ENCODE peak calls at places on chromosomes 11 and 22, in seven cellular contexts. One of them, this sample, is unnamed.

GRCh38 chr22:22811016-22812009 is 76.3 kb upstream of the IGLL5 start:
- DNase-seq in left lung: no peak
- DNase-seq in astrocyte of the spinal cord: no peak
- DNase-seq in AG09309: no peak
- DNase-seq in GM12865: no peak
- DNase-seq in fibroblast of the aortic adventitia: no peak
- DNase-seq in AG10803: no peak
- DNase-seq in this sample: no peak

GRCh38 chr11:61963282-61964057 is 4.0 kb downstream of the FTH1 start:
- DNase-seq in left lung: peak; percentile 61
- DNase-seq in astrocyte of the spinal cord: no peak
- DNase-seq in AG09309: no peak
- DNase-seq in GM12865: peak; percentile 72
- DNase-seq in fibroblast of the aortic adventitia: no peak
- DNase-seq in AG10803: peak; percentile 83
- DNase-seq in this sample: peak; percentile 90

GRCh38 chr22:49547751-49548239 is 279.9 kb downstream of the BRD1 start:
- DNase-seq in left lung: peak; percentile 4
- DNase-seq in astrocyte of the spinal cord: no peak
- DNase-seq in AG09309: no peak
- DNase-seq in GM12865: no peak
- DNase-seq in fibroblast of the aortic adventitia: no peak
- DNase-seq in AG10803: no peak
- DNase-seq in this sample: no peak

GRCh38 chr11:70930215-70930614 is 322.2 kb downstream of the SHANK2 start:
- DNase-seq in left lung: no peak
- DNase-seq in astrocyte of the spinal cord: no peak
- DNase-seq in AG09309: no peak
- DNase-seq in GM12865: no peak
- DNase-seq in fibroblast of the aortic adventitia: no peak
- DNase-seq in AG10803: no peak
- DNase-seq in this sample: no peak

GRCh38 chr11:45089251-45089650 is 57.2 kb upstream of the PRDM11 start:
- DNase-seq in left lung: peak; percentile 67
- DNase-seq in astrocyte of the spinal cord: peak; percentile 84
- DNase-seq in AG09309: peak; percentile 95
- DNase-seq in GM12865: no peak
- DNase-seq in fibroblast of the aortic adventitia: peak; percentile 99
- DNase-seq in AG10803: peak; percentile 100
- DNase-seq in this sample: peak; percentile 98

GRCh38 chr11:109422755-109423113 is 744 bp downstream of the C11orf87 start:
- DNase-seq in left lung: no peak
- DNase-seq in astrocyte of the spinal cord: peak; percentile 51
- DNase-seq in AG09309: no peak
- DNase-seq in GM12865: no peak
- DNase-seq in fibroblast of the aortic adventitia: no peak
- DNase-seq in AG10803: peak; percentile 43
- DNase-seq in this sample: peak; percentile 17

GRCh38 chr22:43467171-43467570 is 55.4 kb downstream of the MPPED1 start:
- DNase-seq in left lung: no peak
- DNase-seq in astrocyte of the spinal cord: no peak
- DNase-seq in AG09309: no peak
- DNase-seq in GM12865: no peak
- DNase-seq in fibroblast of the aortic adventitia: no peak
- DNase-seq in AG10803: no peak
- DNase-seq in this sample: no peak

GRCh38 chr11:2678396-2678795 is 21.4 kb downstream of the KCNQ1OT1 start:
- DNase-seq in left lung: no peak
- DNase-seq in astrocyte of the spinal cord: no peak
- DNase-seq in AG09309: no peak
- DNase-seq in GM12865: no peak
- DNase-seq in fibroblast of the aortic adventitia: no peak
- DNase-seq in AG10803: no peak
- DNase-seq in this sample: no peak

GRCh38 chr22:36180038-36180880 is 19.7 kb upstream of the APOL3 start:
- DNase-seq in left lung: peak; percentile 81
- DNase-seq in astrocyte of the spinal cord: peak; percentile 33
- DNase-seq in AG09309: no peak
- DNase-seq in GM12865: peak; percentile 84
- DNase-seq in fibroblast of the aortic adventitia: peak; percentile 78
- DNase-seq in AG10803: peak; percentile 61
- DNase-seq in this sample: peak; percentile 80

GRCh38 chr11:2789791-2790580 is 90.2 kb upstream of the KCNQ1OT1 start:
- DNase-seq in left lung: peak; percentile 14
- DNase-seq in astrocyte of the spinal cord: no peak
- DNase-seq in AG09309: no peak
- DNase-seq in GM12865: no peak
- DNase-seq in fibroblast of the aortic adventitia: no peak
- DNase-seq in AG10803: no peak
- DNase-seq in this sample: no peak

GRCh38 chr22:19143967-19144400 is 467 bp downstream of the ESS2 start:
- DNase-seq in left lung: no peak
- DNase-seq in astrocyte of the spinal cord: no peak
- DNase-seq in AG09309: no peak
- DNase-seq in GM12865: peak; percentile 47
- DNase-seq in fibroblast of the aortic adventitia: peak; percentile 8
- DNase-seq in AG10803: peak; percentile 15
- DNase-seq in this sample: no peak

GRCh38 chr11:26958650-26959049 is 35.3 kb upstream of the FIBIN start:
- DNase-seq in left lung: no peak
- DNase-seq in astrocyte of the spinal cord: no peak
- DNase-seq in AG09309: no peak
- DNase-seq in GM12865: no peak
- DNase-seq in fibroblast of the aortic adventitia: no peak
- DNase-seq in AG10803: no peak
- DNase-seq in this sample: no peak

DNA sequence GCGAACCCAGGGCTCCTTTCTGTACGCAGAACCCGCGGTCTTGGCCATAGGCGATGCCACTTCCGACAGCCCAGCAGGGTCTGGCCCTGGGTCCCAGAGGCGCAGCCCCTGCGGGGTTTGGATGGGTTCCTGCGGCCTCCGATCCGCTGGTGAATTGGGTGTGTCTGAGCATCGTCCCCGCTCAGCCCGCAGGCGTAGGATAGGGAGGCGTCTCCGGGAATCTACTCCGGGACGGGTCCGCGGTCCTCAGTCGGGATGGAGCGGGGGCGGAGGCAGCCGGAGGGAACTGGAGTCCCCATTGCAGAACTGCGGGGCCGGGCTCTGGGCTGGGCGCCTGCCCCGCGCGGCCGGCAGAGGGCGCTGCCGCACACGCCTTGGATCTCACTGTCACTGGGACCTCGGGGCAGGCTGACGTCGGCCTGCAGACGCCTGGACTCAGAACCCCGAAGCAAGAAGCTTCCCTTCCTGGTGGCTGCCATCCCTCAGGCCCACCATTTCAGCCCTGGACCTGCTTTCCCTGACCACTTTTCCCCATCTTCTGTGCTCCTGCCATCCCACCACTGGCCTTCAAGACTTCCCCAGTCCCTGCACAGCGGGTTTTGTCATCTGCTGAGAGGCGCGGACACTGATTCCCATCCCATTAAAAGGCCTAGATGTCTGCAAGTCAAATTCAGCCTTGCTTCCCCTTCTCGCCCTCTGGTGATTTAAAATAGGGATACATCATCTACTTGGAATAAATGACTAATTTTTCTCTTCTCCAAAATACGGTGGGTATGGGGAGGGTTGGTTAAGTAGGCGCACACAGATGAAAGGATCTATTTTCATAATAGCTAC is 38.3 kb upstream of the CREB3L1 start:
- DNase-seq in left lung: peak; percentile 89
- DNase-seq in astrocyte of the spinal cord: peak; percentile 86
- DNase-seq in AG09309: peak; percentile 38
- DNase-seq in GM12865: peak; percentile 84
- DNase-seq in fibroblast of the aortic adventitia: peak; percentile 84
- DNase-seq in AG10803: peak; percentile 85
- DNase-seq in this sample: peak; percentile 90
- H3K4me3 ChIP-seq in left lung: peak overlapping the region; percentile 58
- H3K4me3 ChIP-seq in astrocyte of the spinal cord: peak overlapping the region; percentile 42
- H3K4me3 ChIP-seq in AG09309: peak overlapping the region; percentile 60
- H3K4me3 ChIP-seq in GM12865: peak overlapping the region; percentile 31
- H3K4me3 ChIP-seq in fibroblast of the aortic adventitia: peak overlapping the region; percentile 67
- H3K4me3 ChIP-seq in AG10803: peak overlapping the region; percentile 61
- H3K4me3 ChIP-seq in this sample: peak overlapping the region; percentile 66

GRCh38 chr11:78635814-78636506 is 61.3 kb upstream of the NARS2 start:
- DNase-seq in left lung: no peak
- DNase-seq in astrocyte of the spinal cord: no peak
- DNase-seq in AG09309: no peak
- DNase-seq in GM12865: no peak
- DNase-seq in fibroblast of the aortic adventitia: no peak
- DNase-seq in AG10803: no peak
- DNase-seq in this sample: no peak

GRCh38 chr11:78633516-78634310 is 59.0 kb upstream of the NARS2 start:
- DNase-seq in left lung: no peak
- DNase-seq in astrocyte of the spinal cord: no peak
- DNase-seq in AG09309: no peak
- DNase-seq in GM12865: no peak
- DNase-seq in fibroblast of the aortic adventitia: no peak
- DNase-seq in AG10803: no peak
- DNase-seq in this sample: no peak

GRCh38 chr11:78630155-78630554 is 55.5 kb upstream of the NARS2 start:
- DNase-seq in left lung: no peak
- DNase-seq in astrocyte of the spinal cord: no peak
- DNase-seq in AG09309: no peak
- DNase-seq in GM12865: no peak
- DNase-seq in fibroblast of the aortic adventitia: no peak
- DNase-seq in AG10803: no peak
- DNase-seq in this sample: no peak

DNA sequence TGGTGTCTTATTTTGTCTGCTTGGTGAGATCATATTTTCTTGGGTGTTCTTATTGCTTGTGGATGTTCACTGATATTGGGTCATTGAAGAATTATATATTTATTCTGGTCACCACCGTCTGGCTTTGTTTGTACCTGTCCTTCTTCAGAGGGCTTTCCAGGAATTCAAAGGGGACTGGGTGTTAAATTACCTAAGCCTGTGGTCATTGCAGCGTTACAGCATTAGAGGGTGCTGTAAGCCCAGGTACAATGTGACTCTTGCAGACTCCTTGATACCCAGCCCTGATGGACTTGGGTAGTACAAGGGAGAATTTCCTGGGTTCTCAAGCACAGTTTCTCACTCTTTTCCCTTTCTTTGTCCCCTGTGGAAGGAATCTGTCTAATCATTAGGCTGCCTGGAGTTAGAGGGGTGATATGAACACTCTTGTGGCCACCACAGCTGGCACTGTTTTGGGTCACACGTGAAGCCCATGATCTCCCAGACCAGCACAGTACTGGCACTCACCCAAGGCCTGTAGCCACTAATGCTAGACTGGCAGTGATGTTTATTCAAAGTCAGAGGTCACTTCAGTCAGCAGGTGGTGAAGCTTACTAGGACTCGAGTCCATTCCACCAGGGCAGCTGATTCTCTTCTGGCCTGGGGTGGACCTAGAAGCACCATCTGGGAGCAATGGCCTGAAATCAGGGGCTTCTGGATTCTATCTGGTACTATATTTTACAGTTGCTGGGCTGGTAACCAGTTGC is 56.1 kb upstream of the NARS2 start:
- DNase-seq in left lung: no peak
- DNase-seq in astrocyte of the spinal cord: no peak
- DNase-seq in AG09309: no peak
- DNase-seq in GM12865: no peak
- DNase-seq in fibroblast of the aortic adventitia: no peak
- DNase-seq in AG10803: no peak
- DNase-seq in this sample: no peak
- TF ChIP-seq CTCF in left lung: no peak
- TF ChIP-seq CTCF in astrocyte of the spinal cord: no peak
- TF ChIP-seq CTCF in AG09309: no peak
- TF ChIP-seq CTCF in GM12865: no peak
- TF ChIP-seq CTCF in fibroblast of the aortic adventitia: peak; percentile 3
- TF ChIP-seq CTCF in AG10803: no peak
- TF ChIP-seq CTCF in this sample: no peak

GRCh38 chr11:66957971-66958231 is 282 bp downstream of the PC start:
- DNase-seq in left lung: no peak
- DNase-seq in astrocyte of the spinal cord: no peak
- DNase-seq in AG09309: no peak
- DNase-seq in GM12865: no peak
- DNase-seq in fibroblast of the aortic adventitia: no peak
- DNase-seq in AG10803: no peak
- DNase-seq in this sample: no peak

GRCh38 chr11:66958232-66958955 is at the start of gene PC:
- DNase-seq in left lung: peak; percentile 99
- DNase-seq in astrocyte of the spinal cord: peak; percentile 100
- DNase-seq in AG09309: peak; percentile 99
- DNase-seq in GM12865: peak; percentile 99
- DNase-seq in fibroblast of the aortic adventitia: peak; percentile 100
- DNase-seq in AG10803: peak; percentile 100
- DNase-seq in this sample: peak; percentile 100

GRCh38 chr11:66962247-66962646 is 4.1 kb upstream of the PC start:
- DNase-seq in left lung: no peak
- DNase-seq in astrocyte of the spinal cord: no peak
- DNase-seq in AG09309: no peak
- DNase-seq in GM12865: no peak
- DNase-seq in fibroblast of the aortic adventitia: no peak
- DNase-seq in AG10803: no peak
- DNase-seq in this sample: no peak

GRCh38 chr11:66956689-66957290 is 1.4 kb downstream of the PC start:
- DNase-seq in left lung: peak; percentile 49
- DNase-seq in astrocyte of the spinal cord: peak; percentile 87
- DNase-seq in AG09309: no peak
- DNase-seq in GM12865: no peak
- DNase-seq in fibroblast of the aortic adventitia: peak; percentile 58
- DNase-seq in AG10803: peak; percentile 61
- DNase-seq in this sample: peak; percentile 60

GRCh38 chr11:66958956-66959274 is 732 bp upstream of the PC start:
- DNase-seq in left lung: no peak
- DNase-seq in astrocyte of the spinal cord: no peak
- DNase-seq in AG09309: no peak
- DNase-seq in GM12865: peak; percentile 14
- DNase-seq in fibroblast of the aortic adventitia: no peak
- DNase-seq in AG10803: no peak
- DNase-seq in this sample: no peak
- H3K4me3 ChIP-seq in left lung: peak overlapping the region; percentile 56
- H3K4me3 ChIP-seq in astrocyte of the spinal cord: peak overlapping the region; percentile 24
- H3K4me3 ChIP-seq in AG09309: peak overlapping the region; percentile 9
- H3K4me3 ChIP-seq in GM12865: peak overlapping the region; percentile 51
- H3K4me3 ChIP-seq in fibroblast of the aortic adventitia: peak overlapping the region; percentile 61
- H3K4me3 ChIP-seq in AG10803: peak overlapping the region; percentile 56
- H3K4me3 ChIP-seq in this sample: peak overlapping the region; percentile 27

GRCh38 chr22:27832606-27833005 is 31.1 kb upstream of the MN1 start:
- DNase-seq in left lung: no peak
- DNase-seq in astrocyte of the spinal cord: no peak
- DNase-seq in AG09309: no peak
- DNase-seq in GM12865: no peak
- DNase-seq in fibroblast of the aortic adventitia: no peak
- DNase-seq in AG10803: no peak
- DNase-seq in this sample: no peak

GRCh38 chr22:27828214-27828587 is 26.6 kb upstream of the MN1 start:
- DNase-seq in left lung: no peak
- DNase-seq in astrocyte of the spinal cord: no peak
- DNase-seq in AG09309: no peak
- DNase-seq in GM12865: no peak
- DNase-seq in fibroblast of the aortic adventitia: no peak
- DNase-seq in AG10803: no peak
- DNase-seq in this sample: no peak

GRCh38 chr22:27827586-27828213 is 26.1 kb upstream of the MN1 start:
- DNase-seq in left lung: no peak
- DNase-seq in astrocyte of the spinal cord: no peak
- DNase-seq in AG09309: no peak
- DNase-seq in GM12865: no peak
- DNase-seq in fibroblast of the aortic adventitia: no peak
- DNase-seq in AG10803: no peak
- DNase-seq in this sample: no peak

GRCh38 chr22:27833803-27834202 is 32.2 kb upstream of the MN1 start:
- DNase-seq in left lung: no peak
- DNase-seq in astrocyte of the spinal cord: no peak
- DNase-seq in AG09309: no peak
- DNase-seq in GM12865: no peak
- DNase-seq in fibroblast of the aortic adventitia: no peak
- DNase-seq in AG10803: no peak
- DNase-seq in this sample: no peak

GRCh38 chr22:27829620-27830019 is 28.1 kb upstream of the MN1 start:
- DNase-seq in left lung: no peak
- DNase-seq in astrocyte of the spinal cord: no peak
- DNase-seq in AG09309: no peak
- DNase-seq in GM12865: no peak
- DNase-seq in fibroblast of the aortic adventitia: no peak
- DNase-seq in AG10803: no peak
- DNase-seq in this sample: no peak
- TF ChIP-seq CTCF in left lung: no peak
- TF ChIP-seq CTCF in astrocyte of the spinal cord: no peak
- TF ChIP-seq CTCF in AG09309: no peak
- TF ChIP-seq CTCF in GM12865: no peak
- TF ChIP-seq CTCF in fibroblast of the aortic adventitia: no peak
- TF ChIP-seq CTCF in AG10803: no peak
- TF ChIP-seq CTCF in this sample: no peak